ENCODE peak calls at places on chromosomes 16 and 17, in ten cellular contexts. O is fibroblast of pulmonary artery; X is mucosa of gallbladder; W is effector memory CD4-positive, alpha-beta T cell; F is NCI-H524; B is pons; P is anterior cingulate cortex; Y is fibroblast of the aortic adventitia; C is psoas muscle; L is A172. R is an unnamed sample.

GRCh38 chr17:6191405-6192095 is 121.4 kb downstream of the WSCD1 start:
- DNase-seq in C (no peak), F (no peak), Y (no peak), O (no peak), B (no peak), P (no peak), X (no peak), L (no peak), W (no peak), R (no peak)

GRCh38 chr17:78224226-78225087 is 7.0 kb upstream of the TMEM235 start:
- DNase-seq in C (no peak), X (no peak), L (no peak), P (peak; percentile 78), O (no peak), B (peak; percentile 67), F (peak; percentile 88), W (no peak), Y (no peak), R (peak; percentile 72)

GRCh38 chr16:16036359-16036792 is 87.0 kb downstream of the ABCC1 start:
- DNase-seq in X (no peak), L (no peak), O (no peak), Y (no peak), C (no peak), F (no peak), W (no peak), P (no peak), B (peak; percentile 6), R (peak; percentile 21)

GRCh38 chr17:78684026-78684425 is 98.0 kb downstream of the CYTH1 start:
- DNase-seq in P (no peak), B (no peak), X (no peak), L (no peak), C (no peak), W (no peak), F (no peak), Y (no peak), O (no peak), R (no peak)

GRCh38 chr17:13776027-13776551 is 174.4 kb upstream of the HS3ST3A1 start:
- DNase-seq in P (no peak), C (no peak), O (no peak), W (no peak), L (no peak), Y (peak; percentile 12), X (no peak), B (no peak), F (peak; percentile 47), R (no peak)

GRCh38 chr17:56038136-56038535 is 115.1 kb upstream of the ANKFN1 start:
- DNase-seq in F (peak; percentile 19), Y (no peak), X (no peak), W (no peak), O (no peak), L (no peak), P (no peak), B (no peak), C (no peak), R (no peak)

GRCh38 chr17:50783193-50783660 is 15.9 kb upstream of the ANKRD40CL start:
- DNase-seq in C (peak; percentile 82), P (peak; percentile 86), X (peak; percentile 88), W (peak; percentile 57), O (peak; percentile 91), Y (peak; percentile 88), L (peak; percentile 86), B (peak; percentile 79), F (peak; percentile 82), R (peak; percentile 82)

GRCh38 chr16:10856042-10856441 is 21.0 kb upstream of the CIITA start:
- DNase-seq in O (no peak), L (no peak), W (no peak), F (no peak), Y (no peak), C (no peak), B (no peak), X (no peak), P (no peak), R (no peak)

GRCh38 chr17:75473246-75473645 is 16.8 kb downstream of the TMEM94 start:
- DNase-seq in X (no peak), O (peak; percentile 7), B (peak; percentile 90), L (no peak), C (no peak), F (no peak), P (no peak), W (no peak), Y (no peak), R (peak; percentile 83)

GRCh38 chr17:15103785-15104184 is 161.3 kb downstream of the PMP22 start:
- DNase-seq in P (no peak), F (no peak), O (no peak), W (no peak), L (no peak), X (no peak), Y (no peak), C (no peak), B (no peak), R (no peak)

GRCh38 chr17:65586899-65587298 is 25.5 kb upstream of the AXIN2 start:
- DNase-seq in P (no peak), L (no peak), C (no peak), F (no peak), X (no peak), W (no peak), O (no peak), Y (no peak), B (no peak), R (no peak)

GRCh38 chr17:82679586-82680465 is 18.7 kb downstream of the RAB40B start:
- DNase-seq in P (no peak), B (no peak), C (peak; percentile 7), O (no peak), F (no peak), W (no peak), Y (no peak), L (no peak), X (no peak), R (no peak)

GRCh38 chr17:8120520-8121443 is 2.5 kb upstream of the ALOXE3 start:
- DNase-seq in X (no peak), C (no peak), O (peak; percentile 73), Y (peak; percentile 76), B (peak; percentile 72), W (peak; percentile 47), L (peak; percentile 82), P (peak; percentile 61), F (peak; percentile 34), R (no peak)

GRCh38 chr17:72717276-72717675 is 375.2 kb downstream of the SLC39A11 start:
- DNase-seq in O (no peak), W (no peak), X (no peak), Y (no peak), C (no peak), B (no peak), L (no peak), F (no peak), P (no peak), R (no peak)

R was measured in globus pallidus.